ENCODE peak calls at places on chromosomes 3 and 15, in four cellular contexts. Q is HCT116, A is SK-N-SH, R is HepG2. Y is an unnamed sample.
A peak's percentile ranks its signal among the peaks of the same experiment; 100 is the strongest.

GRCh38 chr3:65888980-65889706 is 149.6 kb downstream of the MAGI1 start:
- DNase-seq in A (no peak), R (no peak), Q (peak; percentile 13), Y (no peak)

GRCh38 chr15:52673312-52673711 is 5.9 kb downstream of the ATOSA start:
- DNase-seq in A (no peak), Q (no peak), R (no peak), Y (no peak)

GRCh38 chr15:89740137-89740536 is 10.9 kb downstream of the MESP1 start:
- DNase-seq in R (peak; percentile 72), Q (peak; percentile 67), A (peak; percentile 84), Y (peak; percentile 59)

GRCh38 chr3:152058906-152059305 is 185.5 kb downstream of the SUCNR1 start:
- DNase-seq in R (no peak), A (no peak), Q (no peak), Y (no peak)

GRCh38 chr3:138432576-138433240 is 1.7 kb upstream of the ESYT3 start:
- DNase-seq in R (no peak), A (no peak), Q (no peak), Y (no peak)

GRCh38 chr15:62994975-62995730 is 47.4 kb upstream of the TPM1 start:
- DNase-seq in R (no peak), A (no peak), Q (no peak), Y (no peak)

GRCh38 chr15:45027220-45027619 is 4.2 kb downstream of the SORD start:
- DNase-seq in Q (no peak), R (no peak), A (peak; percentile 41), Y (no peak)

GRCh38 chr3:138078096-138078495 is 37.3 kb downstream of the DZIP1L start:
- DNase-seq in A (no peak), Q (peak; percentile 32), R (no peak), Y (no peak)

GRCh38 chr15:92819312-92820232 is 80.6 kb upstream of the CHD2 start:
- DNase-seq in Q (no peak), A (peak; percentile 63), R (no peak), Y (peak; percentile 49)

GRCh38 chr3:38116471-38117162 is 20.3 kb downstream of the ACAA1 start:
- DNase-seq in R (no peak), A (no peak), Q (no peak), Y (no peak)

GRCh38 chr3:102174832-102175374 is 259.9 kb upstream of the ZPLD1 start:
- DNase-seq in R (no peak), Q (no peak), A (no peak), Y (no peak)

GRCh38 chr3:64975138-64975537 is 287.3 kb upstream of the ADAMTS9 start:
- DNase-seq in Q (no peak), A (no peak), R (no peak), Y (no peak)

GRCh38 chr15:70271422-70272088 is 173.8 kb upstream of the TLE3 start:
- DNase-seq in R (no peak), Q (peak; percentile 92), A (no peak), Y (no peak)

GRCh38 chr15:79724312-79724711 is 172.5 kb downstream of the MTHFS start:
- DNase-seq in R (no peak), Q (no peak), A (no peak), Y (no peak)
- TF ChIP-seq JUND in R (no peak), Q (no peak), A (peak; percentile 78), Y (no peak)

DNA sequence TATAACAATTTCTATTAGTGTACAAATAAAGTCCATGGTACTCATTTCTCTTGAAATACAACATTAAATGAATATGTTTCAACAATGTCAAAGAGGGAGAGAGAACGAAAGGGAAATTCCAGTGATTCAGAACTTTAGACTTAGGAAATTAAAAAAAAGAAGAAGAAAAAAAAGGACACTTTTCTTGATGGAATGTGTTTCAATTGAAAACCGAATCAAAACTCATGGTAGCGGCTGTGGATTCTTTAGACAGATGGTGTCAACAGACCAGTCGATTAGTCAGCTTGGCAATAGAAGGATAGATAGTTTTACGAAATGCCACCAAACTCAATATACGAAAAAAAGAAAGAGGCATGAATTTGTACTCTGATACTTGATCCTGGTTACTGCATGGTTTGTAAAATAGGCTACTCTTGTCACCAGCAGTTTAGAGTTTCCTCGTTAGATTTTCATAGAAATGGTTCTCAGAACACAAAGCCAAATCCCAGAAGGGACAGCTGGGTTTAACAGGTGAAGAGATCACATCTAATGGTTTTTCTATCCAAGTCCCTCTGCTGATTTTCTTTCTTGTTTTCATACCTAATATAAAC is 793.5 kb downstream of the ROBO1 start:
- DNase-seq in R (no peak), Q (no peak), A (no peak), Y (no peak)
- TF ChIP-seq JUND in R (no peak), Q (no peak), A (no peak), Y (no peak)

GRCh38 chr15:88397506-88397905 is 69.7 kb downstream of the MRPL46 start:
- DNase-seq in R (no peak), A (no peak), Q (no peak), Y (no peak)

GRCh38 chr15:88395241-88395640 is 71.9 kb downstream of the MRPL46 start:
- DNase-seq in Q (no peak), R (no peak), A (no peak), Y (no peak)

GRCh38 chr15:88394553-88395159 is 72.5 kb downstream of the MRPL46 start:
- DNase-seq in Q (no peak), A (no peak), R (no peak), Y (no peak)

GRCh38 chr15:88398011-88398410 is 69.2 kb downstream of the MRPL46 start:
- DNase-seq in Q (no peak), A (no peak), R (no peak), Y (no peak)

DNA sequence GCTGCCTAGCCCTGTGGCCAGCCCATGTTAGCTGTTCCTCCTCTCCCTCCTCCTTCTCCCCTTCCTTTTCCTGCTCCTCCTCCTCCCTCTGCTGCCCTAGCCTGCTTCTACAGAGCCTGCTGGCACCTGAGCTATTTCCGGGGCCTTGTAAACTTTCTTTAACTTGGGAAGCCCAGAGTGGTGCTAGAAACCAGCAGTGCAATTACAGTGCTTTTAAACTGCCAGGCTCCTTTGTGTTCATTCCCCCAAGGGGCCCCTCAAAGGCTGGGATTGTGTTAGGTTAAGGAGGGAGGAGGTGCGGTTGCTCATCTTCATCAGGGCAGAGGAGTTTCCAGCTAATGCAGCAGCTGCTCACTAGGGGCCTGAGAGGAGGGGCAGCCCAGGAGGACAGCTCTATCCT is 70.8 kb downstream of the MRPL46 start:
- DNase-seq in Q (no peak), A (no peak), R (no peak), Y (no peak)
- TF ChIP-seq JUND in Q (no peak), A (no peak), R (no peak), Y (no peak)

GRCh38 chr15:101407439-101407838 is 82.1 kb downstream of the PCSK6 start:
- DNase-seq in A (no peak), R (no peak), Q (no peak), Y (no peak)
- TF ChIP-seq JUND in A (no peak), R (no peak), Q (no peak), Y (no peak)

GRCh38 chr3:141934354-141934753 is 57.9 kb downstream of the ATP1B3 start:
- DNase-seq in Q (no peak), R (no peak), A (no peak), Y (no peak)
- TF ChIP-seq JUND in Q (no peak), R (no peak), A (no peak), Y (no peak)

DNA sequence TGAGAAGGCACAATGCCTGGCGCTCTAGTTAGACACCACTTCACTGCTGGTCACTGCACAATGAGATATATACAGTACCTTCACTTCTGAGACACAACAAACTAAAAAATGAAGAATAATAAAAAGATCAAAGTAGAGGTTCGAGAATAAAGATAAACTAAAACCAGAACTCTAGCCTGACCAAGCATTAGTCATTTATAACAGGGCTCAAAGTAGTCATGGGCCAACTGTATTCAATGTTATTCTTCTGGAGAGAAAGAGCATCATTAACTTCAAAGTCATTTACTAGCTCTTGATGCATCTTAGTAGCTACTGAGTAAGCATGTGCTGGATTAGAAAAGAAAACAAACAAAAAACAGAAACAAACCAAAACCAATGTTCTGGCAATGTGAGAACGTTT is 145.2 kb downstream of the SSR3 start:
- DNase-seq in Q (no peak), A (no peak), R (no peak), Y (no peak)
- TF ChIP-seq JUND in Q (no peak), A (no peak), R (no peak), Y (no peak)

GRCh38 chr3:127535901-127536817 is 54.4 kb downstream of the TPRA1 start:
- DNase-seq in Q (no peak), A (no peak), R (no peak), Y (peak; percentile 13)

GRCh38 chr3:127532561-127533203 is 57.9 kb downstream of the TPRA1 start:
- DNase-seq in R (peak; percentile 19), A (no peak), Q (no peak), Y (no peak)

GRCh38 chr3:127534564-127534963 is 56.0 kb downstream of the TPRA1 start:
- DNase-seq in A (no peak), Q (no peak), R (no peak), Y (no peak)

GRCh38 chr3:127535106-127535785 is 55.3 kb downstream of the TPRA1 start:
- DNase-seq in R (no peak), A (no peak), Q (no peak), Y (no peak)

GRCh38 chr3:127534161-127534451 is 56.4 kb downstream of the TPRA1 start:
- DNase-seq in Q (no peak), A (no peak), R (no peak), Y (no peak)
- TF ChIP-seq JUND in Q (no peak), A (no peak), R (no peak), Y (no peak)

DNA sequence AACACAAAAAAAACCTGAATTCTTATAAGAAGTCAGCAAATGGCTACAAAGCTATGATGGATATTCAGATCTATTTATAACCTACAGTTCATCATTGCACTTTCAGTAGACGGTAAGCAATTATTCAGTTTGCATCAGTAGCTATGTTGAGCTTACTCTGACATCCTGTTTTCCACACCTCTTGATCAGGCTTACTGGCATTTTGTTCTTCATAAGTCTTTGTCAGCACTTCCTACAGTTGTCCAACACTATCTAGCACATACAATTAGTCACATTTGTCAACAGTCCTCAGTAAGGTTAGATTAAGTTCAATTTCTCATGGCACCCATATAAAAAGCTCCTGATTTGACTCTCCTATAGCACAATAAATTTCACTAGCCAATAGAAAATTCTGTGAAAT is 71.2 kb upstream of the ST3GAL6 start:
- DNase-seq in R (no peak), A (no peak), Q (no peak), Y (no peak)
- TF ChIP-seq JUND in R (no peak), A (no peak), Q (no peak), Y (no peak)

GRCh38 chr3:54356299-54357037 is 234.1 kb downstream of the CACNA2D3 start:
- DNase-seq in R (no peak), A (no peak), Q (no peak), Y (peak; percentile 68)
- TF ChIP-seq JUND in R (no peak), A (no peak), Q (no peak), Y (peak; percentile 35)

GRCh38 chr15:68386587-68387287 is 45.2 kb downstream of the ITGA11 start:
- DNase-seq in Q (no peak), R (no peak), A (no peak), Y (no peak)

GRCh38 chr15:68385671-68386586 is 46.0 kb downstream of the ITGA11 start:
- DNase-seq in A (no peak), Q (no peak), R (no peak), Y (no peak)

GRCh38 chr15:68383161-68384074 is 48.5 kb downstream of the ITGA11 start:
- DNase-seq in R (peak; percentile 39), Q (peak; percentile 36), A (peak; percentile 64), Y (peak; percentile 35)

GRCh38 chr15:68384451-68385239 is 47.3 kb downstream of the ITGA11 start:
- DNase-seq in Q (no peak), A (peak; percentile 53), R (no peak), Y (no peak)

DNA sequence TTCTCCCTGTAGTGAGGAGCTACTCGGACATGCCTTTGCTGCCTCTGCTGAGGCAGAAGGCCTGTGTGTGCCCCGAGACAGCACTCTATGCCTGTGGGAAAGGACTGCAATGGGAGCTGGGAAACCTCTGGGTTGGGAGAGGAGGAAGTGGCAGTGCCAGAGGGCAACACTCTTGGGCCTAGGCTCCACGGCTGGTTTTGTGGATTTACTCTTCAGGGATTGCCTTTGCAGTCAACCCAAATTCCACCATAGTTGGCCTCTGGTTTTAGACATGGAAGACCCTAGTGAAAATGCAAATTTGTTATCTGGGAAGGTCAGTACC is 46.8 kb downstream of the ITGA11 start:
- DNase-seq in R (no peak), Q (no peak), A (no peak), Y (no peak)
- TF ChIP-seq JUND in R (no peak), Q (no peak), A (no peak), Y (no peak)